ENCODE peak calls at places on chromosomes 3 and 15, in eight cellular contexts. Q is fibroblast of mammary gland, S is HepG2, F is brain microvascular endothelial cell, L is heart right ventricle, K is GM06990, D is GM13977, I is foreskin fibroblast. T is an unnamed sample.
A peak's percentile ranks its signal among the peaks of the same experiment; 100 is the strongest.

GRCh38 chr15:69612112-69612511 is 159.5 kb downstream of the RPLP1 start:
- DNase-seq in Q (no peak), S (no peak), F (no peak), L (peak; percentile 32), K (no peak), D (no peak), I (no peak), T (no peak)

GRCh38 chr3:193262707-193263106 is 21.7 kb downstream of the PLAAT1 start:
- DNase-seq in Q (no peak), S (no peak), F (no peak), L (no peak), K (no peak), D (no peak), I (no peak), T (no peak)

GRCh38 chr3:138674131-138674530 is 65.6 kb downstream of the FAIM start:
- DNase-seq in Q (no peak), S (no peak), F (no peak), L (no peak), K (no peak), D (no peak), I (no peak), T (no peak)

GRCh38 chr15:58065011-58065444 is 483 bp downstream of the ALDH1A2 start:
- DNase-seq in Q (no peak), S (no peak), F (no peak), L (peak; percentile 30), K (peak; percentile 4), D (no peak), I (peak; percentile 28), T (no peak)

GRCh38 chr3:163018664-163019063 is 1522.1 kb downstream of the OTOL1 start:
- DNase-seq in Q (no peak), S (no peak), F (no peak), L (no peak), K (no peak), D (no peak), I (no peak), T (no peak)

GRCh38 chr3:146472611-146473010 is 3.2 kb upstream of the PLSCR2 start:
- DNase-seq in Q (peak; percentile 46), S (no peak), F (no peak), L (no peak), K (no peak), D (no peak), I (peak; percentile 54), T (no peak)

GRCh38 chr3:150251187-150251592 is 156.9 kb upstream of the TSC22D2 start:
- DNase-seq in Q (no peak), S (no peak), F (no peak), L (no peak), K (no peak), D (no peak), I (no peak), T (no peak)

GRCh38 chr3:77038468-77038927 is 1.4 kb upstream of the ROBO2 start:
- DNase-seq in Q (peak; percentile 79), S (peak; percentile 68), F (peak; percentile 77), L (peak; percentile 32), K (no peak), D (peak; percentile 61), I (peak; percentile 94), T (peak; percentile 88)

GRCh38 chr15:82995938-82996337 is 9.9 kb downstream of the RAMAC start:
- DNase-seq in Q (peak; percentile 11), S (no peak), F (no peak), L (no peak), K (no peak), D (no peak), I (peak; percentile 36), T (no peak)

GRCh38 chr15:82995076-82995475 is 9.1 kb downstream of the RAMAC start:
- DNase-seq in Q (no peak), S (no peak), F (no peak), L (no peak), K (no peak), D (no peak), I (no peak), T (no peak)

GRCh38 chr15:82999426-82999825 is 12.0 kb downstream of the C15orf40 start:
- DNase-seq in Q (peak; percentile 13), S (no peak), F (no peak), L (no peak), K (no peak), D (no peak), I (peak; percentile 41), T (no peak)

GRCh38 chr15:82999905-83000671 is 11.4 kb downstream of the C15orf40 start:
- DNase-seq in Q (peak; percentile 75), S (peak; percentile 28), F (peak; percentile 52), L (no peak), K (no peak), D (peak; percentile 77), I (peak; percentile 73), T (peak; percentile 74)
- TF ChIP-seq CTCF in Q (peak; percentile 66), S (peak; percentile 61), F (peak; percentile 58), L (peak; percentile 49), K (peak; percentile 55), D (peak; percentile 51), I (peak; percentile 30), T (peak; percentile 51)

DNA sequence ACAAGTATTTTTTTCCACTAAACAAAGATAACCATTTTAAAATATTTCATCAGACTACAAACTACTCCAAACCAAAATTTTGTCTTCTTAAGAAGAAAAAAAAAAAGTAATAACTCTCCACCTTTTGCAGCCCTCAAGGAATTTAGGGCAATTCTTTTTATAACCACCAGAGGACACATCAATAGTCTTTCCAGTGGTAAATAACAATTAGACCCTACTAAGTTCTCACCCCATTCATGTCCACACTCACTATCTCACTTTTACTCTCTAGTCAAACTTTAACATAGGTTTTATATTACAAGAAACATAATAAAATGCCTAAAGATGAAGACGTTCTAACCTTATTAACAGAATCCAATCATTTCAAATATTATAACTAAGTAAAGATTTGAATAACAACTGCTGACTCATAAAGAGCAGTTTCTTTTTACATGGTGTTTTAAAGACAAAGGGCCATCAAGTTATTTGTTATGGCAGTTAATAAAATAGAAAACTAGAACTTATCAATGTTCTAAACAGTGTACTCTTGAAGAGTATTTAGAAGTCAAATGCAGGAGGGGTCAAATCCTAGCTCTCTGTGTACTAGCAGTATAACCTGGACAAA is 33.0 kb downstream of the CCDC39 start:
- DNase-seq in Q (peak; percentile 8), S (no peak), F (no peak), L (no peak), K (no peak), D (no peak), I (no peak), T (peak; percentile 2)
- TF ChIP-seq CTCF in Q (peak; percentile 33), S (no peak), F (peak; percentile 8), L (peak; percentile 19), K (peak; percentile 33), D (no peak), I (no peak), T (peak; percentile 20)

GRCh38 chr15:82647045-82647834 is at the start of gene CPEB1:
- DNase-seq in Q (peak; percentile 43), S (no peak), F (no peak), L (peak; percentile 26), K (peak; percentile 69), D (peak; percentile 74), I (peak; percentile 88), T (peak; percentile 26)
- TF ChIP-seq CTCF in Q (no peak), S (no peak), F (peak; percentile 27), L (peak; percentile 13), K (peak; percentile 28), D (peak; percentile 21), I (no peak), T (no peak)

GRCh38 chr15:33618300-33618699 is 307.5 kb downstream of the RYR3 start:
- DNase-seq in Q (peak; percentile 29), S (no peak), F (no peak), L (no peak), K (no peak), D (no peak), I (no peak), T (peak; percentile 13)

GRCh38 chr15:33621156-33621555 is 310.4 kb downstream of the RYR3 start:
- DNase-seq in Q (peak; percentile 61), S (no peak), F (no peak), L (no peak), K (no peak), D (no peak), I (no peak), T (no peak)

GRCh38 chr15:33623010-33623409 is 312.2 kb downstream of the RYR3 start:
- DNase-seq in Q (no peak), S (no peak), F (no peak), L (no peak), K (no peak), D (no peak), I (no peak), T (no peak)
- TF ChIP-seq CTCF in Q (peak; percentile 5), S (no peak), F (peak; percentile 31), L (no peak), K (peak; percentile 21), D (no peak), I (no peak), T (no peak)

DNA sequence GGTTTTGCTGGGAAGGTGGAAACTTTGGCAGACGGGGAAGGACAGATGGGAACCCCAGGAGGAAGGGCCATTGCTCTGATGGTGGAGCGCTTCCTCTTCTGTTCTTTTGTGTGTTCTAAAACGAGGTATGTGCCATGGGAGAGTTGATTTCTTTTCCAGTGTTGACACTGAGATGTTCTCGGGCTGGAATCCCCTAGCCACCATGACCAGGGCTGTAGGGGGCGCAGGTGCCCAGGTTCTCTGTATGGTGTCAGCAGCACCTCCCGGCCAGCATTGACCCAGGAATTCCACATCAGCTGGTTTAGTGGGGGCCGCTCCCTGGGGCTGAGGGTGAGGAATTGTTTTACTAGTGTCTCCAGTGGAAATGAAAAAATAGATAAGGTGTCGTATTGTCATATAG is 34.3 kb upstream of the ACAD9 start:
- DNase-seq in Q (no peak), S (peak; percentile 25), F (no peak), L (no peak), K (no peak), D (peak; percentile 32), I (no peak), T (no peak)
- TF ChIP-seq CTCF in Q (no peak), S (peak; percentile 50), F (peak; percentile 50), L (no peak), K (peak; percentile 50), D (peak; percentile 16), I (peak; percentile 5), T (no peak)

GRCh38 chr3:132781922-132782321 is 59.7 kb upstream of the NPHP3 start:
- DNase-seq in Q (no peak), S (no peak), F (no peak), L (no peak), K (no peak), D (no peak), I (no peak), T (no peak)
- TF ChIP-seq CTCF in Q (no peak), S (no peak), F (no peak), L (no peak), K (no peak), D (no peak), I (no peak), T (no peak)

DNA sequence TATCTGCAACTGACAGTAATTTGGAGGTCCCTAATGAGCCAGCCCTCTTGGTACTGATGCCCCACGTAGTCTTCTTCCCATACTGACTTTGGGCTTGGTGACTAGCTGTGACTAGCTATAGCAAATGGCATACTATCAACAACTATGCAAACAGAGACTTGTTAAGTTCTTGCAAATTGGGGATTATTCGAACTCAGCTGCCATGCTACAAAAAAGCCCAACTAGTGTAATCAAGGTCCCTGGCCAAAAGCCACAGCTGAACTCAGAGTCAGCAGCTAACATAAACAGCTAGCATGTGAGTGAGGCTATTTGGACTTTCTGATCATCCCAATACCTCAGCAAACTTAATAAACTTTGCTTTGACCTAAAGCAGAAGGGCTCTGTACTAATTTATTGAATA is 121.2 kb upstream of the PLXND1 start:
- DNase-seq in Q (no peak), S (no peak), F (no peak), L (no peak), K (no peak), D (no peak), I (peak; percentile 54), T (no peak)
- TF ChIP-seq CTCF in Q (no peak), S (no peak), F (no peak), L (no peak), K (no peak), D (no peak), I (no peak), T (no peak)

T was measured in fibroblast of pulmonary artery.